ENCODE peak calls at places on chromosomes 4 and X, in four cellular contexts. K, M, L and J are unnamed samples.

GRCh38 chr4:45331796-45332195 is 605.4 kb upstream of the GNPDA2 start:
- DNase-seq in M (no peak), K (no peak), L (no peak), J (no peak)

GRCh38 chr4:25437951-25438350 is 60.9 kb downstream of the ANAPC4 start:
- DNase-seq in M (no peak), K (no peak), L (no peak), J (no peak)

GRCh38 chr4:123378794-123379193 is 17.8 kb upstream of the SPRY1 start:
- DNase-seq in K (no peak), M (no peak), L (no peak), J (no peak)

GRCh38 chrX:54171527-54171926 is 11.5 kb downstream of the FAM120C start:
- DNase-seq in K (no peak), M (no peak), L (no peak), J (no peak)

GRCh38 chrX:125998432-125998831 is 167.7 kb downstream of the DCAF12L2 start:
- DNase-seq in L (no peak), M (no peak), K (no peak), J (no peak)

GRCh38 chrX:153933751-153934472 is 925 bp downstream of the NAA10 start:
- DNase-seq in L (no peak), M (no peak), K (no peak), J (no peak)

GRCh38 chr4:25234390-25235367 is 846 bp downstream of the PI4K2B start:
- DNase-seq in L (no peak), K (peak), M (peak), J (peak)

GRCh38 chr4:39820186-39820585 is 122.2 kb downstream of the UBE2K start:
- DNase-seq in L (no peak), M (no peak), K (no peak), J (no peak)